ENCODE peak calls at places on chromosomes 4 and X, in eight cellular contexts. S is transverse colon, E is GM12864, J is heart right ventricle, T is hepatocyte, O is stomach, K is cardiac muscle cell, U is upper lobe of right lung. H is an unnamed sample.

GRCh38 chrX:113759422-113759821 is 824.5 kb upstream of the HTR2C start:
- DNase-seq in U (no peak), O (no peak), T (no peak), K (no peak), J (no peak), S (no peak), E (no peak), H (no peak)

GRCh38 chrX:40106677-40107290 is 9.0 kb upstream of the BCOR start:
- DNase-seq in K (no peak), U (no peak), J (peak), O (no peak), E (no peak), T (no peak), S (no peak), H (no peak)

GRCh38 chrX:43813898-43814297 is 68.4 kb downstream of the MAOB start:
- DNase-seq in T (no peak), S (no peak), O (no peak), U (no peak), K (peak), J (no peak), E (no peak), H (no peak)

GRCh38 chr4:25441519-25442117 is 64.6 kb downstream of the ANAPC4 start:
- DNase-seq in U (peak), O (peak), S (peak), T (peak), K (peak), J (peak), E (no peak), H (no peak)

GRCh38 chrX:134525086-134525792 is 65.3 kb downstream of the HPRT1 start:
- DNase-seq in E (no peak), K (peak), O (no peak), U (no peak), S (no peak), J (no peak), T (no peak), H (no peak)

GRCh38 chr4:52915131-52915645 is 53.1 kb downstream of the RASL11B start:
- DNase-seq in K (no peak), U (no peak), S (no peak), E (no peak), T (no peak), J (no peak), O (no peak), H (no peak)

GRCh38 chr4:75598390-75598789 is 31.9 kb downstream of the CDKL2 start:
- DNase-seq in E (no peak), K (peak), T (no peak), S (no peak), O (no peak), J (no peak), U (no peak), H (peak)

GRCh38 chr4:85778809-85779124 is 303.8 kb downstream of the ARHGAP24 start:
- DNase-seq in J (no peak), U (no peak), K (peak), S (no peak), O (no peak), T (no peak), E (no peak), H (no peak)

GRCh38 chrX:71492086-71493065 is 40.5 kb upstream of the OGT start:
- DNase-seq in T (no peak), J (peak), K (peak), E (no peak), U (peak), S (peak), O (peak), H (no peak)

GRCh38 chrX:144275403-144275802 is 391.5 kb downstream of the UBE2NL start:
- DNase-seq in U (no peak), K (no peak), O (no peak), T (peak), J (no peak), E (no peak), S (no peak), H (no peak)

GRCh38 chr4:158170691-158171455 is 2.0 kb downstream of the GASK1B start:
- DNase-seq in K (peak), T (peak), E (no peak), U (peak), O (no peak), J (peak), S (peak), H (no peak)

GRCh38 chr4:158171456-158171790 is 1.4 kb downstream of the GASK1B start:
- DNase-seq in T (no peak), O (no peak), S (no peak), U (no peak), K (no peak), J (no peak), E (no peak), H (no peak)

GRCh38 chr4:158169931-158170690 is 2.7 kb downstream of the GASK1B start:
- DNase-seq in O (no peak), U (no peak), S (no peak), E (no peak), J (no peak), K (peak), T (no peak), H (no peak)

GRCh38 chr4:158172558-158173258 is at the start of gene GASK1B:
- DNase-seq in O (no peak), S (peak), J (no peak), K (peak), E (no peak), U (no peak), T (peak), H (no peak)

DNA sequence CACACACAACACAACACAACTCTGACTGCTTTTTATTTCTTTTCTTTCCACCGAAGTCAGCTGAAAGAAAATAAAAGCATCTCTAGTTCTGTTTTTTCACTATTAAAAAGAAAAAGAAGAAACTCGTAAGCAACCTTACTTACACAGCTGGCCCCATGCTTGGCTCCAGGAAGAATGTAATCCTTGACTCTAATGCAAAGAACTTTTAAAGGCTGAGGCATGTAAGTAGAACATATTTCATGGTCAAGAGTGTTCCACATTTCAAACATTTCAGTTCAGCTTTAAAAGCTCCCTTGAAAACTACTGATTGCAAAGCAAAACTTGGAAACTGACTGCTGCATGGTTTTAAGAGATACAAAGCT is 648 bp downstream of the GASK1B start:
- DNase-seq in J (no peak), T (no peak), O (no peak), U (no peak), K (peak), E (no peak), S (no peak), H (no peak)
- H3K4me3 ChIP-seq in J (peak), T (peak), O (peak), U (peak), K (peak), E (no peak), S (no peak), H (peak)

GRCh38 chr4:103634236-103634635 is 85.5 kb downstream of the TACR3 start:
- DNase-seq in E (no peak), T (no peak), O (no peak), K (no peak), J (no peak), U (no peak), S (no peak), H (no peak)
- TF ChIP-seq CTCF in E (no peak), T (peak), O (no peak), K (no peak), J (no peak), U (no peak), S (no peak), H (no peak)

GRCh38 chr4:30718889-30719252 is 1.3 kb upstream of the PCDH7 start:
- DNase-seq in S (no peak), E (no peak), O (no peak), K (peak), U (no peak), T (peak), J (no peak), H (no peak)
- H3K4me3 ChIP-seq in S (peak), E (no peak), O (peak), K (peak), U (peak), T (peak), J (no peak), H (peak)

DNA sequence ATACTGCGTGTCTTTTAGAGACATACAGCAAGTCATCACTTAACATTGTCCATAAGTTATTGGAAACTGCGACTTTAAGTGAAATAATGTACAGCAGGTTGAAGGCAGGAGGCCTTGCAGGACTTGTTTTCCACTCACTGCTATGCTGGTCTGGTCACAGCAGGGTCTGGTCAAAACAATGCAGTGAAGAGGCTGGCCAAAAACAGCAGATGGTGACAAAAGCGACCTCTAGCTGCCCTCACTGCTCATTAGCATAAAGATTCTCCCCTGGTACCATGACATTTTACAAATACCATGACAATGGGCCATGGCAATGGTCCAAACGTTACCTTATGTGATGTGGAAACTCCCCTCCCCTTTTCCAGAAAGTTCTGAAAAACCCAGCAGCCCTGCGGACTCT is 1283.6 kb downstream of the FSTL5 start:
- DNase-seq in O (no peak), J (no peak), T (no peak), U (no peak), K (no peak), E (no peak), S (no peak), H (no peak)
- TF ChIP-seq CTCF in O (no peak), J (no peak), T (no peak), U (no peak), K (no peak), E (no peak), S (no peak), H (no peak)

GRCh38 chr4:147480891-147481576 is at the start of gene EDNRA:
- DNase-seq in T (peak), J (peak), U (peak), O (no peak), S (no peak), K (peak), E (no peak), H (no peak)
- H3K4me3 ChIP-seq in T (peak), J (peak), U (peak), O (peak), S (no peak), K (peak), E (no peak), H (peak)

GRCh38 chr4:112636688-112637551 is at the start of the genes LARP7 and ZGRF1:
- DNase-seq in O (peak), S (peak), J (peak), E (peak), K (peak), T (peak), U (peak), H (peak)

GRCh38 chr4:112637552-112637866 is 566 bp downstream of the LARP7 start:
- DNase-seq in U (no peak), J (no peak), K (no peak), T (no peak), O (no peak), E (no peak), S (no peak), H (no peak)

GRCh38 chr4:112633477-112634235 is 3.1 kb downstream of the ZGRF1 start:
- DNase-seq in E (no peak), J (no peak), T (peak), U (no peak), K (peak), S (no peak), O (no peak), H (no peak)
- TF ChIP-seq CTCF in E (peak), J (peak), T (peak), U (peak), K (peak), S (peak), O (no peak), H (peak)

GRCh38 chr4:142271832-142272231 is 574.3 kb downstream of the INPP4B start:
- DNase-seq in S (no peak), U (no peak), E (no peak), K (no peak), J (no peak), T (no peak), O (no peak), H (no peak)
- H3K4me3 ChIP-seq in S (no peak), U (no peak), E (no peak), K (no peak), J (no peak), T (no peak), O (no peak), H (no peak)

DNA sequence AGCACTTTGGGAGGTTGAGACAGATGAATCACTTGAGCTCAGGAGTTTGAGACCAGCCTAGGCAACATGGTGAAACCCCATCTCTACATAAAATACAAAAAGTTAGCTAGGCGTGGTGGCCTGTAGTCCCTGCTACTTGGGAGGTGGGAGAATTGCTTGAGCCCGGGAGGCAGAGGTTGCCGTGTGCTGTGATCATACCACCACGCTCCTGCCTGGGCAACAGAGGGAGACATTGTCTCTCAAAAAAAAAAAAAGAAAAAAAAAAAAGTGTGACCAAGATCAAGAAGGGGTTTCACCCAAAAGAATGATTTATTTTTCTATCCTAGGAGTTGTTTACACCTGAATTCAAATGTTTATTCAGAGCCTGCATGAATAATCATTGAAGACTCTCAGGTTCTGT is 572.4 kb upstream of the GALNT7 start:
- DNase-seq in E (no peak), J (no peak), O (no peak), K (no peak), U (no peak), S (no peak), T (peak), H (no peak)
- TF ChIP-seq CTCF in E (no peak), J (no peak), O (no peak), K (no peak), U (no peak), S (no peak), T (peak), H (no peak)